ENCODE peak calls at places on chromosomes 7 and 10, in four cellular contexts. One of them, this sample, is unnamed.

GRCh38 chr7:35652124-35652523 is 42.8 kb downstream of the HERPUD2 start:
- DNase-seq in GM06990: no peak
- DNase-seq in kidney: no peak
- DNase-seq in fibroblast of pulmonary artery: no peak
- DNase-seq in this sample: no peak

GRCh38 chr7:51472873-51473272 is 156.3 kb upstream of the COBL start:
- DNase-seq in fibroblast of pulmonary artery: no peak
- DNase-seq in GM06990: no peak
- DNase-seq in kidney: no peak
- DNase-seq in this sample: no peak

GRCh38 chr10:48506147-48506917 is 98.5 kb downstream of the ARHGAP22 start:
- DNase-seq in GM06990: no peak
- DNase-seq in kidney: no peak
- DNase-seq in fibroblast of pulmonary artery: peak
- DNase-seq in this sample: no peak

GRCh38 chr7:105086850-105087249 is 72.8 kb downstream of the KMT2E start:
- DNase-seq in fibroblast of pulmonary artery: no peak
- DNase-seq in kidney: no peak
- DNase-seq in GM06990: no peak
- DNase-seq in this sample: no peak

GRCh38 chr7:12518920-12519681 is 51.4 kb upstream of the SCIN start:
- DNase-seq in fibroblast of pulmonary artery: peak
- DNase-seq in kidney: no peak
- DNase-seq in GM06990: no peak
- DNase-seq in this sample: peak

GRCh38 chr10:129532838-129533237 is 65.8 kb downstream of the MGMT start:
- DNase-seq in kidney: no peak
- DNase-seq in fibroblast of pulmonary artery: no peak
- DNase-seq in GM06990: no peak
- DNase-seq in this sample: no peak

GRCh38 chr10:85667638-85668233 is 698.9 kb downstream of the GRID1 start:
- DNase-seq in GM06990: no peak
- DNase-seq in fibroblast of pulmonary artery: no peak
- DNase-seq in kidney: no peak
- DNase-seq in this sample: no peak

GRCh38 chr7:5214236-5214635 is 24.2 kb downstream of the WIPI2 start:
- DNase-seq in fibroblast of pulmonary artery: no peak
- DNase-seq in GM06990: no peak
- DNase-seq in kidney: no peak
- DNase-seq in this sample: no peak

GRCh38 chr7:87128883-87129282 is 23.4 kb upstream of the DMTF1 start:
- DNase-seq in GM06990: no peak
- DNase-seq in kidney: no peak
- DNase-seq in fibroblast of pulmonary artery: no peak
- DNase-seq in this sample: no peak

GRCh38 chr10:53479365-53479764 is 706.8 kb upstream of the MBL2 start:
- DNase-seq in kidney: no peak
- DNase-seq in GM06990: no peak
- DNase-seq in fibroblast of pulmonary artery: no peak
- DNase-seq in this sample: no peak

GRCh38 chr10:131396108-131397010 is 84.8 kb upstream of the TCERG1L start:
- DNase-seq in fibroblast of pulmonary artery: no peak
- DNase-seq in GM06990: no peak
- DNase-seq in kidney: no peak
- DNase-seq in this sample: no peak

GRCh38 chr10:131403936-131404335 is 92.4 kb upstream of the TCERG1L start:
- DNase-seq in fibroblast of pulmonary artery: no peak
- DNase-seq in GM06990: no peak
- DNase-seq in kidney: peak
- DNase-seq in this sample: no peak

GRCh38 chr10:131402771-131403723 is 91.5 kb upstream of the TCERG1L start:
- DNase-seq in kidney: peak
- DNase-seq in fibroblast of pulmonary artery: no peak
- DNase-seq in GM06990: no peak
- DNase-seq in this sample: no peak

GRCh38 chr10:131398166-131398565 is 86.6 kb upstream of the TCERG1L start:
- DNase-seq in GM06990: no peak
- DNase-seq in fibroblast of pulmonary artery: no peak
- DNase-seq in kidney: peak
- DNase-seq in this sample: no peak

DNA sequence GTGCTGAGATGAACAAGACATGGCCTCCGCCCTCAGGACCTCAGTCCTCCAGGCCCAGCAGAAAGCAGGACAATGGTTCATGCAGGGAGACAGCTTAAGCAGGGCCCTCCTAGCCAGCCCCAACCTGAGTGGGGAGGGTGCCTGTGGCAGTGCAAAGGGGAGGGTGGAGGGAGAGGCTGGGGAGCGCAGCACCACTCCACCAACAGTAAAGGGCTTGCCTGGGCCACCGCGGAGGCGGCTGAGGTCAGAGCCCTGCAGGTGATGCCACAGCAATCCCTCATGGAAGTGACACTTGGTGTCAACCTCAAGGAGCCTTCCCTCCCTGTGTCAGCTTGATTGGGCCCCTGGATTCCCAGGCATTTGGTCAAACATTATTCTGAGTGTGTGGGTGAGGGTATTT is 89.0 kb upstream of the TCERG1L start:
- DNase-seq in GM06990: no peak
- DNase-seq in kidney: peak
- DNase-seq in fibroblast of pulmonary artery: no peak
- DNase-seq in this sample: no peak
- TF ChIP-seq CTCF in GM06990: no peak
- TF ChIP-seq CTCF in kidney: no peak
- TF ChIP-seq CTCF in fibroblast of pulmonary artery: no peak
- TF ChIP-seq CTCF in this sample: no peak

DNA sequence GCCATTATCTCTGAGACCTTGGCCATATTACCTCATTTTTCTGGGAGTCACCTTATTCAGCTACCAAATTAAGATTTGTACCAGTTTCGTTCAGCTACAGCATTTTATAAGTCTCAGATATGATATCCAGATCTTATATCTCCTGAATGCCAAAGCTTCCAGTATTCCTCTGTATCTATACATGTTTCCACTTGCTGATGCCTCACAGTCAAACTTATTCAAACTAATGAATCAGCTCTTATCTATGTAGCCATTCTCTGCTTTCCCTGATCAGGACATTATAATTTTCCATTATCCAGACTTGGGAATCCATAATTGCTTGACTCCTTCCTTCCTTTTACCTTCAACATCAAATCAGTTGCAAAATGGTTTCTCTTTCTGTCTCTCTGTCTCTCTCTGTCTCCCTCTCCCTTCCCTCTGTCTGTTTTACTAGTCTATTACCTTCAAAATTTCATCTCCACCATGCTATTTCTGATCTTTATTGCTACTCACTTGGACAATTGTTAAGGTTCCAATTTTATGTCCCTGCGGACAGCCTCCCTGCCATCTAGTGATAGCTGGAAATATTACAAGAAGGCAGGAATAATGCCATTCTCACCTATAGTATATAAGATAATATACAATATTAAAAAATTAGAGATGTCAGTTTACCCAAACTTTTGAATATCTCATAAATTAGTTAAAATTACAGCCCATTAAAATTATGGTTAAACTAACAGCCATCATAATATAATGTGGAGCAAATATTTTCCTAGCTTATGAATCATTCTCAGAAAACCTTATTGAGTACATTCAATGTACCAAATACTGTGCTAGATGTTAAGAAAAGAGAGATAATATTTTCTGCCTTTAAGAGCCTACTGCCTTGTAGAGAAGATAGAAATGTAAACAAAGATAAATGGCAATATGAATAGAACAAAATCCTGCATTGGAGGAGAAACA is 89.8 kb downstream of the PCLO start:
- DNase-seq in fibroblast of pulmonary artery: no peak
- DNase-seq in GM06990: no peak
- DNase-seq in kidney: no peak
- DNase-seq in this sample: no peak
- TF ChIP-seq CTCF in fibroblast of pulmonary artery: peak
- TF ChIP-seq CTCF in GM06990: no peak
- TF ChIP-seq CTCF in kidney: peak
- TF ChIP-seq CTCF in this sample: no peak

DNA sequence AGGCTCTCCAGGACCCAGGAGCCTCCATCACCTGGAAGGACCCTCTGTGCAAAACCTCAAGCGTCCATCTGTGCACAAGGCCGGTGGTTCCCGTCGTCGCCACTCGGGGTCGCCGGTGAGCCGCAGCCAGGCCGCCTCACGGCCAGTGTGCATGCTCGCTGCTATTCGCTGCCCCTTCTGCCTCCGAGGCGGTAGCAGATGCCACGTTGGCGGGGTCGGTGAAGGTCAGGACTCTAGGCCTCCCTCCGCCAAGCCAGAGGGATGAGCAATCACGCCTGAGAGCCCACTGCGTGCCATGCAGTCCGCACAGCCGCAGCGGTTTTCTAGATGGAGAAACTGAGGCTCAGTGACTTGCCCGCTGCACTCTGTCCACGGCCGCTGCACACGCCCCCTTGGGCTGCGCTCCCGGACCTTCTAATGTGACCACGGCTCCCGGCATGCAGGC is 5.7 kb downstream of the UPK3B start:
- DNase-seq in GM06990: peak
- DNase-seq in fibroblast of pulmonary artery: peak
- DNase-seq in kidney: no peak
- DNase-seq in this sample: peak
- TF ChIP-seq CTCF in GM06990: peak
- TF ChIP-seq CTCF in fibroblast of pulmonary artery: peak
- TF ChIP-seq CTCF in kidney: no peak
- TF ChIP-seq CTCF in this sample: peak

DNA sequence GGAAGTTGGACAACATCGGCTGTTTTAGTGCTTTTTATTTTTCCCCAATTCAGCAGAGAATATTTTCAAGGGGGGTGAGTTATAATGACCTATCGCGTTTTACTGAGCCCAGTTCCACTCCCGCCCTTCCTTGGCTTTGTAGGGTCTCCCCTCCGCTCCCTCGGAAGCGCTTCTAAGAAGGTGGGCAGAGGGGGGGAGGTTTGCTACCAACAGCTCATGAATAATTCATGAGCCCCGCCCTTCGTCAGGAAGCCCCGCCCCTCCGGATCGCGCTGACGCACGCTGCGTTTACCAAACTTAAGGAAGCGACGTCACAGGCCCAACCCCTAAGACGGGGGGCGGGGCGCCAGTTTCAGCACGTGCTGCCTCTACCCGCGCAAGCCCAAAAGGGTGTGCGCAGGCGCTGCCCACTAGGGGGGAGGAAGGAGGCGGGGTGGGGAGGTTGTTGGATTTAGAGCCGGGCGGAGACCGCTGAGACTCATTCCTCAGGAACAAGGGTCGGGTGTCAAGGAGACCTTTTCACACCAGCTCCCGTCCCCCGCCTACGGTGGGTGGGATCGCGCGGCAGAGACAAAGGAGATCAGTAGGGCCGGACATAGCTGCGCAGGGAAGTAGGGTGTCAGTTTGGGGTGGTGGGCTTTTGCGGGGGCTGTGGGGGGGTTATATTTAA is 529 bp upstream of the MEPCE start:
- DNase-seq in kidney: peak
- DNase-seq in GM06990: peak
- DNase-seq in fibroblast of pulmonary artery: peak
- DNase-seq in this sample: peak
- TF ChIP-seq CTCF in kidney: no peak
- TF ChIP-seq CTCF in GM06990: no peak
- TF ChIP-seq CTCF in fibroblast of pulmonary artery: no peak
- TF ChIP-seq CTCF in this sample: no peak

DNA sequence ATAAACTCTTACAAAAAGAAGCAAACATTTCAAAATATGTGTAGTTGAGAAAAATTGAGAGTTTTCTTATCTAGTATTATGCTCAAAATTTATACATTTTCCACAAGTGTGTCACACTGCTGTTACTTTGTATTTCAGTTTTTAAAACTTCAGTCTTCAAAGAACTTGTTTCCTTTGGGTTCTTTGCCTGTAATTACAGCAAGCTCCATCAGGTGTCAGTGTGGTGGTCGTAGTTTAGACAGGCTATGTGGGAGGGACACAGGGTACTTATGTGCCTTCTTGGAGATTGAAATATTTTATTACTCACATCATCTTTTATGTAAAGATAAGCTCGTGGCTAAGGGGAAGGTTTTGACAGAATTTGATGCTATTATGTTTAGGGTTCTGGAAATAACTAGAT is 360.5 kb downstream of the FGFR2 start:
- DNase-seq in GM06990: no peak
- DNase-seq in fibroblast of pulmonary artery: no peak
- DNase-seq in kidney: no peak
- DNase-seq in this sample: no peak
- TF ChIP-seq CTCF in GM06990: no peak
- TF ChIP-seq CTCF in fibroblast of pulmonary artery: no peak
- TF ChIP-seq CTCF in kidney: no peak
- TF ChIP-seq CTCF in this sample: no peak